ENCODE peak calls at places on chromosomes 1 and 21, in six cellular contexts. One of them, this sample, is unnamed.

GRCh38 chr1:28329395-28330153 is 734 bp downstream of the MED18 start:
- DNase-seq in DND-41: no peak
- DNase-seq in CD8-positive, alpha-beta T cell: peak; percentile 27
- DNase-seq in choroid plexus epithelial cell: peak; percentile 53
- DNase-seq in CD4-positive, alpha-beta T cell: peak; percentile 17
- DNase-seq in tibial artery: peak; percentile 21
- DNase-seq in this sample: peak; percentile 48

GRCh38 chr1:164763098-164763497 is 204.1 kb downstream of the PBX1 start:
- DNase-seq in CD4-positive, alpha-beta T cell: no peak
- DNase-seq in DND-41: no peak
- DNase-seq in choroid plexus epithelial cell: no peak
- DNase-seq in tibial artery: no peak
- DNase-seq in CD8-positive, alpha-beta T cell: no peak
- DNase-seq in this sample: no peak

GRCh38 chr1:202189012-202189790 is 4.4 kb upstream of the LGR6 start:
- DNase-seq in CD8-positive, alpha-beta T cell: peak; percentile 67
- DNase-seq in CD4-positive, alpha-beta T cell: peak; percentile 73
- DNase-seq in tibial artery: peak; percentile 53
- DNase-seq in choroid plexus epithelial cell: peak; percentile 66
- DNase-seq in DND-41: peak; percentile 82
- DNase-seq in this sample: no peak

GRCh38 chr1:84402501-84402900 is 4.2 kb downstream of the DNASE2B start:
- DNase-seq in DND-41: no peak
- DNase-seq in choroid plexus epithelial cell: no peak
- DNase-seq in CD8-positive, alpha-beta T cell: no peak
- DNase-seq in tibial artery: no peak
- DNase-seq in CD4-positive, alpha-beta T cell: no peak
- DNase-seq in this sample: no peak

GRCh38 chr1:44010935-44011610 is 19.7 kb downstream of the CCDC24 start:
- DNase-seq in CD8-positive, alpha-beta T cell: no peak
- DNase-seq in tibial artery: no peak
- DNase-seq in choroid plexus epithelial cell: no peak
- DNase-seq in DND-41: no peak
- DNase-seq in CD4-positive, alpha-beta T cell: no peak
- DNase-seq in this sample: peak; percentile 40

GRCh38 chr1:164589961-164590507 is 31.1 kb downstream of the PBX1 start:
- DNase-seq in CD8-positive, alpha-beta T cell: no peak
- DNase-seq in choroid plexus epithelial cell: no peak
- DNase-seq in DND-41: no peak
- DNase-seq in tibial artery: no peak
- DNase-seq in CD4-positive, alpha-beta T cell: no peak
- DNase-seq in this sample: no peak

GRCh38 chr1:209542585-209542984 is 40.9 kb upstream of the CAMK1G start:
- DNase-seq in CD4-positive, alpha-beta T cell: no peak
- DNase-seq in DND-41: no peak
- DNase-seq in choroid plexus epithelial cell: no peak
- DNase-seq in tibial artery: no peak
- DNase-seq in CD8-positive, alpha-beta T cell: no peak
- DNase-seq in this sample: no peak

GRCh38 chr1:113765306-113765705 is 6.0 kb upstream of the PHTF1 start:
- DNase-seq in CD8-positive, alpha-beta T cell: no peak
- DNase-seq in CD4-positive, alpha-beta T cell: no peak
- DNase-seq in DND-41: no peak
- DNase-seq in choroid plexus epithelial cell: peak; percentile 79
- DNase-seq in tibial artery: no peak
- DNase-seq in this sample: no peak

GRCh38 chr1:151281225-151281968 is 702 bp upstream of the ZNF687 start:
- DNase-seq in CD4-positive, alpha-beta T cell: peak; percentile 96
- DNase-seq in choroid plexus epithelial cell: peak; percentile 99
- DNase-seq in tibial artery: peak; percentile 96
- DNase-seq in CD8-positive, alpha-beta T cell: peak; percentile 90
- DNase-seq in DND-41: peak; percentile 97
- DNase-seq in this sample: peak; percentile 97

GRCh38 chr21:45386728-45387371 is 18.1 kb upstream of the COL18A1 start:
- DNase-seq in CD4-positive, alpha-beta T cell: no peak
- DNase-seq in DND-41: no peak
- DNase-seq in choroid plexus epithelial cell: peak; percentile 94
- DNase-seq in CD8-positive, alpha-beta T cell: no peak
- DNase-seq in tibial artery: peak; percentile 73
- DNase-seq in this sample: peak; percentile 3

GRCh38 chr21:16794944-16795343 is 717.9 kb upstream of the CXADR start:
- DNase-seq in tibial artery: no peak
- DNase-seq in CD4-positive, alpha-beta T cell: no peak
- DNase-seq in DND-41: no peak
- DNase-seq in CD8-positive, alpha-beta T cell: no peak
- DNase-seq in choroid plexus epithelial cell: peak; percentile 97
- DNase-seq in this sample: no peak

GRCh38 chr1:216822480-216822879 is 99.3 kb upstream of the ESRRG start:
- DNase-seq in DND-41: no peak
- DNase-seq in tibial artery: no peak
- DNase-seq in choroid plexus epithelial cell: no peak
- DNase-seq in CD4-positive, alpha-beta T cell: no peak
- DNase-seq in CD8-positive, alpha-beta T cell: no peak
- DNase-seq in this sample: no peak

GRCh38 chr1:63787875-63788274 is 14.1 kb downstream of the ROR1 start:
- DNase-seq in tibial artery: no peak
- DNase-seq in CD8-positive, alpha-beta T cell: no peak
- DNase-seq in CD4-positive, alpha-beta T cell: no peak
- DNase-seq in DND-41: no peak
- DNase-seq in choroid plexus epithelial cell: peak; percentile 15
- DNase-seq in this sample: no peak

GRCh38 chr1:5936621-5937372 is 55.4 kb downstream of the NPHP4 start:
- DNase-seq in CD8-positive, alpha-beta T cell: no peak
- DNase-seq in DND-41: no peak
- DNase-seq in CD4-positive, alpha-beta T cell: no peak
- DNase-seq in choroid plexus epithelial cell: no peak
- DNase-seq in tibial artery: no peak
- DNase-seq in this sample: no peak

GRCh38 chr1:204975568-204976235 is 67.3 kb upstream of the CNTN2 start:
- DNase-seq in CD8-positive, alpha-beta T cell: peak; percentile 16
- DNase-seq in choroid plexus epithelial cell: peak; percentile 67
- DNase-seq in tibial artery: no peak
- DNase-seq in CD4-positive, alpha-beta T cell: peak; percentile 28
- DNase-seq in DND-41: peak; percentile 65
- DNase-seq in this sample: no peak

GRCh38 chr1:15384301-15384901 is 25.3 kb upstream of the EFHD2 start:
- DNase-seq in CD8-positive, alpha-beta T cell: no peak
- DNase-seq in CD4-positive, alpha-beta T cell: no peak
- DNase-seq in tibial artery: no peak
- DNase-seq in DND-41: no peak
- DNase-seq in choroid plexus epithelial cell: peak; percentile 13
- DNase-seq in this sample: peak; percentile 56

GRCh38 chr1:229480500-229480899 is 27.6 kb downstream of the NUP133 start:
- DNase-seq in CD8-positive, alpha-beta T cell: no peak
- DNase-seq in DND-41: no peak
- DNase-seq in tibial artery: no peak
- DNase-seq in choroid plexus epithelial cell: no peak
- DNase-seq in CD4-positive, alpha-beta T cell: no peak
- DNase-seq in this sample: no peak

GRCh38 chr1:210250998-210251679 is 18.5 kb downstream of the SERTAD4 start:
- DNase-seq in CD8-positive, alpha-beta T cell: no peak
- DNase-seq in choroid plexus epithelial cell: no peak
- DNase-seq in CD4-positive, alpha-beta T cell: no peak
- DNase-seq in DND-41: peak; percentile 49
- DNase-seq in tibial artery: peak; percentile 35
- DNase-seq in this sample: no peak

GRCh38 chr1:12344611-12345299 is 114.9 kb downstream of the VPS13D start:
- DNase-seq in choroid plexus epithelial cell: no peak
- DNase-seq in CD4-positive, alpha-beta T cell: no peak
- DNase-seq in CD8-positive, alpha-beta T cell: no peak
- DNase-seq in tibial artery: peak; percentile 44
- DNase-seq in DND-41: no peak
- DNase-seq in this sample: no peak

GRCh38 chr1:3902546-3902945 is 2.5 kb upstream of the C1orf174 start:
- DNase-seq in CD8-positive, alpha-beta T cell: no peak
- DNase-seq in DND-41: peak; percentile 25
- DNase-seq in tibial artery: no peak
- DNase-seq in choroid plexus epithelial cell: no peak
- DNase-seq in CD4-positive, alpha-beta T cell: no peak
- DNase-seq in this sample: peak; percentile 29

GRCh38 chr1:113929750-113930498 is 800 bp downstream of the HIPK1 start:
- DNase-seq in CD4-positive, alpha-beta T cell: peak; percentile 28
- DNase-seq in DND-41: peak; percentile 48
- DNase-seq in CD8-positive, alpha-beta T cell: peak; percentile 58
- DNase-seq in choroid plexus epithelial cell: peak; percentile 36
- DNase-seq in tibial artery: peak; percentile 41
- DNase-seq in this sample: peak; percentile 55

GRCh38 chr1:234486858-234487830 is 8.2 kb upstream of the TARBP1 start:
- DNase-seq in tibial artery: no peak
- DNase-seq in DND-41: peak; percentile 32
- DNase-seq in CD8-positive, alpha-beta T cell: no peak
- DNase-seq in choroid plexus epithelial cell: peak; percentile 93
- DNase-seq in CD4-positive, alpha-beta T cell: no peak
- DNase-seq in this sample: no peak

GRCh38 chr1:108113496-108113895 is 86.6 kb downstream of the SLC25A24 start:
- DNase-seq in CD8-positive, alpha-beta T cell: no peak
- DNase-seq in CD4-positive, alpha-beta T cell: no peak
- DNase-seq in tibial artery: no peak
- DNase-seq in DND-41: no peak
- DNase-seq in choroid plexus epithelial cell: no peak
- DNase-seq in this sample: no peak

GRCh38 chr1:44276901-44277300 is 63.6 kb downstream of the DMAP1 start:
- DNase-seq in CD8-positive, alpha-beta T cell: no peak
- DNase-seq in tibial artery: no peak
- DNase-seq in DND-41: no peak
- DNase-seq in CD4-positive, alpha-beta T cell: no peak
- DNase-seq in choroid plexus epithelial cell: peak; percentile 11
- DNase-seq in this sample: no peak

GRCh38 chr1:109625601-109626560 is 6.2 kb downstream of the AMPD2 start:
- DNase-seq in tibial artery: no peak
- DNase-seq in CD4-positive, alpha-beta T cell: no peak
- DNase-seq in choroid plexus epithelial cell: no peak
- DNase-seq in CD8-positive, alpha-beta T cell: no peak
- DNase-seq in DND-41: no peak
- DNase-seq in this sample: no peak

GRCh38 chr1:91526496-91526895 is 25.8 kb downstream of the CDC7 start:
- DNase-seq in tibial artery: no peak
- DNase-seq in CD4-positive, alpha-beta T cell: no peak
- DNase-seq in choroid plexus epithelial cell: peak; percentile 70
- DNase-seq in CD8-positive, alpha-beta T cell: no peak
- DNase-seq in DND-41: no peak
- DNase-seq in this sample: no peak

GRCh38 chr1:165853528-165854075 is 26.2 kb downstream of the UCK2 start:
- DNase-seq in CD8-positive, alpha-beta T cell: no peak
- DNase-seq in CD4-positive, alpha-beta T cell: no peak
- DNase-seq in DND-41: no peak
- DNase-seq in choroid plexus epithelial cell: no peak
- DNase-seq in tibial artery: no peak
- DNase-seq in this sample: no peak

GRCh38 chr1:211925016-211925415 is 94.5 kb upstream of the LPGAT1 start:
- DNase-seq in CD4-positive, alpha-beta T cell: no peak
- DNase-seq in DND-41: no peak
- DNase-seq in choroid plexus epithelial cell: no peak
- DNase-seq in tibial artery: no peak
- DNase-seq in CD8-positive, alpha-beta T cell: no peak
- DNase-seq in this sample: no peak

GRCh38 chr1:145997156-145998023 is 1.0 kb upstream of the TXNIP start:
- DNase-seq in choroid plexus epithelial cell: no peak
- DNase-seq in CD8-positive, alpha-beta T cell: no peak
- DNase-seq in tibial artery: peak; percentile 66
- DNase-seq in CD4-positive, alpha-beta T cell: peak; percentile 56
- DNase-seq in DND-41: peak; percentile 82
- DNase-seq in this sample: no peak

GRCh38 chr1:244349103-244349531 is 102.6 kb downstream of the ADSS2 start:
- DNase-seq in choroid plexus epithelial cell: peak; percentile 92
- DNase-seq in DND-41: no peak
- DNase-seq in CD8-positive, alpha-beta T cell: no peak
- DNase-seq in CD4-positive, alpha-beta T cell: no peak
- DNase-seq in tibial artery: peak; percentile 47
- DNase-seq in this sample: peak; percentile 60

GRCh38 chr1:152495066-152495675 is 15.4 kb upstream of the LCE5A start:
- DNase-seq in tibial artery: no peak
- DNase-seq in choroid plexus epithelial cell: peak; percentile 2
- DNase-seq in DND-41: peak; percentile 26
- DNase-seq in CD4-positive, alpha-beta T cell: no peak
- DNase-seq in CD8-positive, alpha-beta T cell: no peak
- DNase-seq in this sample: no peak

GRCh38 chr1:69706473-69706872 is 138.8 kb downstream of the LRRC7 start:
- DNase-seq in tibial artery: no peak
- DNase-seq in choroid plexus epithelial cell: no peak
- DNase-seq in DND-41: no peak
- DNase-seq in CD8-positive, alpha-beta T cell: no peak
- DNase-seq in CD4-positive, alpha-beta T cell: no peak
- DNase-seq in this sample: no peak

GRCh38 chr1:26597629-26598039 is 68.1 kb downstream of the RPS6KA1 start:
- DNase-seq in CD8-positive, alpha-beta T cell: no peak
- DNase-seq in choroid plexus epithelial cell: peak; percentile 76
- DNase-seq in DND-41: no peak
- DNase-seq in tibial artery: no peak
- DNase-seq in CD4-positive, alpha-beta T cell: no peak
- DNase-seq in this sample: no peak

GRCh38 chr1:13469343-13469742 is 44.5 kb downstream of the LRRC38 start:
- DNase-seq in choroid plexus epithelial cell: peak; percentile 1
- DNase-seq in tibial artery: no peak
- DNase-seq in CD4-positive, alpha-beta T cell: no peak
- DNase-seq in CD8-positive, alpha-beta T cell: no peak
- DNase-seq in DND-41: peak; percentile 62
- DNase-seq in this sample: no peak
- TF ChIP-seq CTCF in choroid plexus epithelial cell: no peak
- TF ChIP-seq CTCF in tibial artery: no peak
- TF ChIP-seq CTCF in CD4-positive, alpha-beta T cell: no peak
- TF ChIP-seq CTCF in CD8-positive, alpha-beta T cell: no peak
- TF ChIP-seq CTCF in DND-41: peak; percentile 52
- TF ChIP-seq CTCF in this sample: no peak

GRCh38 chr1:34342334-34342733 is 165.6 kb downstream of the C1orf94 start:
- DNase-seq in DND-41: no peak
- DNase-seq in tibial artery: no peak
- DNase-seq in CD4-positive, alpha-beta T cell: no peak
- DNase-seq in choroid plexus epithelial cell: no peak
- DNase-seq in CD8-positive, alpha-beta T cell: no peak
- DNase-seq in this sample: no peak
- TF ChIP-seq CTCF in DND-41: peak; percentile 17
- TF ChIP-seq CTCF in tibial artery: no peak
- TF ChIP-seq CTCF in CD4-positive, alpha-beta T cell: no peak
- TF ChIP-seq CTCF in choroid plexus epithelial cell: no peak
- TF ChIP-seq CTCF in CD8-positive, alpha-beta T cell: no peak
- TF ChIP-seq CTCF in this sample: no peak

DNA sequence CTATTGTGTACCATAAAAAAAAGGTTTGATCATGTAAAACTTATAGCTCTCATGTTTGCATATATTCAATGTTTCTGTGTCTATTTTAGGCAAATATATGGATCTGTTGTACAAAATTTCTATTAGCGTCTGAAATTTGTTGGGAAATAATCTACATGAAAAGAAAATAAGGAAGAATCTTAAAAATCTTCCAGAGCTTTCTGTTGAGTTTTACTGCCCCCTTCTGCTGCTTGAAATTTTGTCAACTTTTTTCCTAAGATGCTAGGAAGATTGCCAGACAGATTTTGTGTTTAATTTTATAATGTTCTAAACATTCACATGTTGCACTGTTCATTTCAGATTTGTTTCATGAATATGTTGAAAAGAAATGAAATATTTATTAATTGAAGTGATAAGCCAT is 2.5 kb upstream of the PTGS2 start:
- DNase-seq in CD4-positive, alpha-beta T cell: no peak
- DNase-seq in DND-41: no peak
- DNase-seq in CD8-positive, alpha-beta T cell: no peak
- DNase-seq in choroid plexus epithelial cell: peak; percentile 74
- DNase-seq in tibial artery: no peak
- DNase-seq in this sample: no peak
- TF ChIP-seq CTCF in CD4-positive, alpha-beta T cell: no peak
- TF ChIP-seq CTCF in DND-41: no peak
- TF ChIP-seq CTCF in CD8-positive, alpha-beta T cell: no peak
- TF ChIP-seq CTCF in choroid plexus epithelial cell: peak; percentile 61
- TF ChIP-seq CTCF in tibial artery: no peak
- TF ChIP-seq CTCF in this sample: peak; percentile 58

GRCh38 chr1:10599194-10599861 is 124.6 kb downstream of the PEX14 start:
- DNase-seq in CD4-positive, alpha-beta T cell: no peak
- DNase-seq in CD8-positive, alpha-beta T cell: no peak
- DNase-seq in choroid plexus epithelial cell: peak; percentile 86
- DNase-seq in DND-41: no peak
- DNase-seq in tibial artery: no peak
- DNase-seq in this sample: no peak
- TF ChIP-seq CTCF in CD4-positive, alpha-beta T cell: no peak
- TF ChIP-seq CTCF in CD8-positive, alpha-beta T cell: no peak
- TF ChIP-seq CTCF in choroid plexus epithelial cell: no peak
- TF ChIP-seq CTCF in DND-41: no peak
- TF ChIP-seq CTCF in tibial artery: no peak
- TF ChIP-seq CTCF in this sample: no peak